ENCODE peak calls at places on chromosomes 1 and 21, in six cellular contexts. B is stomach, E is astrocyte of the spinal cord, S is HFFc6, K is mesothelial cell of epicardium, I is BE2C. R is an unnamed sample.

GRCh38 chr1:174008261-174008660 is 13.9 kb downstream of the RC3H1 start:
- DNase-seq in S (no peak), K (no peak), B (no peak), I (no peak), E (no peak), R (no peak)

GRCh38 chr21:28220670-28221069 is 772.0 kb downstream of the LTN1 start:
- DNase-seq in I (no peak), E (no peak), B (no peak), S (no peak), K (no peak), R (peak)

GRCh38 chr1:3348196-3348865 is 106.1 kb upstream of the ARHGEF16 start:
- DNase-seq in I (no peak), B (no peak), S (no peak), K (no peak), E (no peak), R (no peak)

GRCh38 chr1:61746768-61747167 is 4.5 kb downstream of the PATJ start:
- DNase-seq in E (peak), S (no peak), I (no peak), B (no peak), K (no peak), R (peak)

GRCh38 chr1:95754412-95754811 is 520.4 kb downstream of the RWDD3 start:
- DNase-seq in K (no peak), I (no peak), E (no peak), S (no peak), B (no peak), R (no peak)

GRCh38 chr1:44208216-44208615 is 5.1 kb upstream of the DMAP1 start:
- DNase-seq in E (no peak), K (no peak), B (no peak), S (no peak), I (no peak), R (no peak)

GRCh38 chr1:58883037-58883887 is 99.4 kb upstream of the JUN start:
- DNase-seq in S (peak), B (peak), I (no peak), E (peak), K (no peak), R (peak)

GRCh38 chr1:210821615-210822014 is 312.3 kb downstream of the KCNH1 start:
- DNase-seq in I (no peak), K (no peak), B (no peak), E (no peak), S (no peak), R (no peak)

GRCh38 chr1:98493469-98493868 is 168.1 kb upstream of the SNX7 start:
- DNase-seq in I (no peak), S (no peak), E (no peak), K (no peak), B (no peak), R (no peak)

GRCh38 chr1:204203206-204203767 is 7.0 kb upstream of the KISS1 start:
- DNase-seq in S (no peak), K (no peak), B (no peak), I (no peak), E (no peak), R (no peak)

GRCh38 chr1:28775121-28775942 is 36.6 kb upstream of the OPRD1 start:
- DNase-seq in B (peak), E (peak), I (no peak), S (no peak), K (no peak), R (peak)

GRCh38 chr1:203320546-203321272 is 15.4 kb downstream of the BTG2 start:
- DNase-seq in I (no peak), S (peak), K (no peak), E (no peak), B (peak), R (peak)

GRCh38 chr1:152926091-152926490 is 17.7 kb downstream of the IVL start:
- DNase-seq in B (no peak), I (no peak), K (no peak), S (peak), E (peak), R (peak)

GRCh38 chr1:195899762-195900352 is 708.4 kb downstream of the KCNT2 start:
- DNase-seq in E (peak), I (peak), B (no peak), K (no peak), S (peak), R (peak)

GRCh38 chr21:23811802-23812201 is 1795.5 kb downstream of the MRPL39 start:
- DNase-seq in B (no peak), S (no peak), E (no peak), K (no peak), I (no peak), R (no peak)

GRCh38 chr1:6094801-6095505 is 49.3 kb downstream of the KCNAB2 start:
- DNase-seq in E (no peak), K (no peak), S (no peak), I (no peak), B (no peak), R (no peak)

GRCh38 chr1:4175566-4176405 is 275.7 kb upstream of the C1orf174 start:
- DNase-seq in S (no peak), K (no peak), B (no peak), E (no peak), I (no peak), R (no peak)

GRCh38 chr1:37315236-37315870 is 159.0 kb upstream of the ZC3H12A start:
- DNase-seq in B (no peak), I (no peak), E (no peak), S (no peak), K (no peak), R (no peak)

GRCh38 chr1:174445817-174446216 is 1.9 kb upstream of the GPR52 start:
- DNase-seq in S (no peak), B (no peak), I (no peak), K (no peak), E (no peak), R (no peak)

DNA sequence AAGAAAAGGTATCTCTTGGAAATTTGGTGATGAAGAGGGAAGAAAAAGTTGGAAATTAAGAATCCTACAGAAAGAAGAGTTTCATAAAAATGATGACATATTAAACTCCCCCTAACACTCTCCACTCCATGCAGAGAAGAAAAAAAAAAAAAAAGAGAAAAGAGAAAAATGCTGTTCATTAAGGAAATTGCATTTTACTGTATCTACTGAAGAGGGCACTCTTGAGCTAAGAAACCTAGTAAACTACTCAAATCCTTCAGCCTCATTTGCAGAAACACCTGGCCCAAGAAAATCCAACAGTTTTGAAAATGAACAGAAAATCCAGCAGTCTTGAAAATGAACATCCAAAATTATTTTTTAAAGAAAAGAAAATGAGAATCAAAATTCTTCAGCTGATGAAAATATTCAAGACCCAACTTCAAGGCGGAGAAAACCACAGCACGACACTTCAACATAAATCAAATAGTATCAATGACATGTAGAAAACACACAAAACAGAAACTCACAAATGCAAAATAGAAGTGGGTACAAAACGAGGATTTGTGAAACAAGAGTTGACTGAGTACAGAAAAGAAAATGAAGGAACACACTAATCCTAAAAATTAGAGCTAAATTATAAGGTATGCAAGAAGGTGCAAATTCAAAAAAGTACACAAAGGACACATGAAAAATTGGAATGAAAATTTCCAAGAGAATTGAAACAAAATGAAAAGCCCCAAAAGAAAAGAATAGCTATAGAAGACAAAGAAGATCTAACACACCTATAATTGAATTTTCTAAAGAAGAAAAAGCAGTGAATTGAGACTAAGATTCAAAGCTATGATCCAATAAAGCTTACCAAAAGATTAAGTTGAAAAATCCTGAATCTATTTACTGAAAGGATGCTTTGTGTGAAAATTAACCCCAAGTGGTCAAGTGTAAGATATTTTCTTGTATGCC is 73.2 kb upstream of the DNAJC6 start:
- DNase-seq in B (no peak), S (peak), E (peak), K (no peak), I (no peak), R (peak)
- TF ChIP-seq CTCF in B (no peak), S (peak), E (peak), K (no peak), I (peak), R (peak)

GRCh38 chr1:243984788-243985187 is 66.3 kb upstream of the ZBTB18 start:
- DNase-seq in I (no peak), K (no peak), S (no peak), E (no peak), B (no peak), R (no peak)

GRCh38 chr1:243980071-243980470 is 71.0 kb upstream of the ZBTB18 start:
- DNase-seq in K (no peak), S (no peak), E (no peak), I (no peak), B (no peak), R (no peak)

GRCh38 chr1:243980471-243980870 is 70.6 kb upstream of the ZBTB18 start:
- DNase-seq in S (no peak), K (no peak), B (no peak), E (no peak), I (no peak), R (no peak)

GRCh38 chr1:243979396-243979795 is 71.7 kb upstream of the ZBTB18 start:
- DNase-seq in B (no peak), K (no peak), S (no peak), E (no peak), I (no peak), R (no peak)

GRCh38 chr1:243982451-243983018 is 68.5 kb upstream of the ZBTB18 start:
- DNase-seq in B (no peak), S (no peak), I (no peak), K (no peak), E (no peak), R (no peak)
- TF ChIP-seq CTCF in B (no peak), S (peak), I (peak), K (no peak), E (peak), R (no peak)

DNA sequence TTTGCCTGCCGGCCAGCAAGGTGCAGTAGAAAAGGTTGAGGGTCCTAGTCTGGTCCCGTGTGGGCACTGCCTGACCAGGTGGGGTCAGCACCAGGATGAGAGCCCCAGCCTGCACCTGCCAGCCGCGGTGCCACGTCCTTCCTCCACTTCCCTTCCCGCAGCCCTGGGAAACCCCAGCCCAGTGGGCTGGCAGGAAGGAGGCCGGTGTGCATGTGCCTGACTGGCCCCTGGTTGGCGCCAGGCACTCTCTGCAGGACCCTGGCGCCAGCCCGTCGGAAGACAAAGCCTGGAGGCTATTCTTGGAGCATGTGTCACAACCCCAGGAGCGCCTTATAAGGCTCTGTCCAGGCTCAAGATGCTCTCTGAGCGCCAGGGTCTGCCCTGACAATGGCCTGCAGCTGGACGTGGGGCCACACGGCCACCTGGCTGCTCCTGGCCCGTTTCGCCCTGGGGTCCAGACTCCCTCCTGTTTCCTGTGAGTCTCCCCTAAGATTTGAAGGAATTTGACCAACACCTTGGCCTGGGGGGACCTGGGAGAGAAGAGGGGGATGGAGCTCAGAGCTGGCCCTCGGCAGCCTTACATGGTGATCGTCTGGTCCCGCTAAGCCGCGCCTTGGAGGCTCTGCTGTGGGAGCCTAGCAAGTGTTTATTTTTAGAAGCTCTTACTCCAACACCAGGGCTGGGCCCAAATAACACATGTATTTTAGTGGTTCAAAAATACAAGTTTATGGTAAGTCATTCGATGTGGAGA is 31.9 kb upstream of the POFUT2 start:
- DNase-seq in S (peak), E (peak), I (no peak), B (no peak), K (no peak), R (no peak)
- TF ChIP-seq CTCF in S (peak), E (no peak), I (no peak), B (no peak), K (no peak), R (no peak)

GRCh38 chr1:145858937-145859490 is at the start of gene PIAS3:
- DNase-seq in B (peak), E (peak), K (peak), I (peak), S (peak), R (peak)

GRCh38 chr1:145857170-145857569 is 1.7 kb downstream of the PIAS3 start:
- DNase-seq in I (no peak), E (no peak), S (no peak), B (no peak), K (no peak), R (no peak)

GRCh38 chr1:145858238-145858936 is 494 bp downstream of the PIAS3 start:
- DNase-seq in K (peak), S (no peak), B (peak), I (peak), E (peak), R (peak)

GRCh38 chr1:145859491-145860159 is 744 bp upstream of the PIAS3 start:
- DNase-seq in I (peak), E (peak), S (peak), K (peak), B (peak), R (peak)

GRCh38 chr1:145855426-145855948 is 3.4 kb downstream of the PIAS3 start:
- DNase-seq in I (no peak), E (no peak), B (no peak), S (no peak), K (no peak), R (no peak)
- TF ChIP-seq CTCF in I (no peak), E (no peak), B (no peak), S (no peak), K (no peak), R (peak)

GRCh38 chr1:213075725-213076124 is 24.7 kb downstream of the RPS6KC1 start:
- DNase-seq in E (no peak), S (no peak), B (no peak), K (no peak), I (no peak), R (no peak)
- TF ChIP-seq CTCF in E (no peak), S (no peak), B (no peak), K (no peak), I (no peak), R (no peak)

GRCh38 chr1:16064536-16065196 is 8.8 kb downstream of the FAM131C start:
- DNase-seq in E (peak), K (no peak), B (no peak), S (no peak), I (no peak), R (peak)
- TF ChIP-seq CTCF in E (peak), K (no peak), B (no peak), S (peak), I (no peak), R (no peak)

GRCh38 chr1:180268556-180269044 is 38.5 kb downstream of the LHX4 start:
- DNase-seq in E (no peak), K (peak), I (no peak), S (no peak), B (no peak), R (no peak)

GRCh38 chr1:180271640-180272255 is 41.7 kb downstream of the LHX4 start:
- DNase-seq in S (no peak), B (no peak), E (no peak), I (no peak), K (no peak), R (no peak)

GRCh38 chr1:180270767-180271639 is 40.9 kb downstream of the LHX4 start:
- DNase-seq in K (no peak), S (peak), I (no peak), B (no peak), E (peak), R (peak)

GRCh38 chr1:180267761-180268555 is 37.9 kb downstream of the LHX4 start:
- DNase-seq in E (no peak), S (no peak), B (no peak), I (no peak), K (peak), R (no peak)

DNA sequence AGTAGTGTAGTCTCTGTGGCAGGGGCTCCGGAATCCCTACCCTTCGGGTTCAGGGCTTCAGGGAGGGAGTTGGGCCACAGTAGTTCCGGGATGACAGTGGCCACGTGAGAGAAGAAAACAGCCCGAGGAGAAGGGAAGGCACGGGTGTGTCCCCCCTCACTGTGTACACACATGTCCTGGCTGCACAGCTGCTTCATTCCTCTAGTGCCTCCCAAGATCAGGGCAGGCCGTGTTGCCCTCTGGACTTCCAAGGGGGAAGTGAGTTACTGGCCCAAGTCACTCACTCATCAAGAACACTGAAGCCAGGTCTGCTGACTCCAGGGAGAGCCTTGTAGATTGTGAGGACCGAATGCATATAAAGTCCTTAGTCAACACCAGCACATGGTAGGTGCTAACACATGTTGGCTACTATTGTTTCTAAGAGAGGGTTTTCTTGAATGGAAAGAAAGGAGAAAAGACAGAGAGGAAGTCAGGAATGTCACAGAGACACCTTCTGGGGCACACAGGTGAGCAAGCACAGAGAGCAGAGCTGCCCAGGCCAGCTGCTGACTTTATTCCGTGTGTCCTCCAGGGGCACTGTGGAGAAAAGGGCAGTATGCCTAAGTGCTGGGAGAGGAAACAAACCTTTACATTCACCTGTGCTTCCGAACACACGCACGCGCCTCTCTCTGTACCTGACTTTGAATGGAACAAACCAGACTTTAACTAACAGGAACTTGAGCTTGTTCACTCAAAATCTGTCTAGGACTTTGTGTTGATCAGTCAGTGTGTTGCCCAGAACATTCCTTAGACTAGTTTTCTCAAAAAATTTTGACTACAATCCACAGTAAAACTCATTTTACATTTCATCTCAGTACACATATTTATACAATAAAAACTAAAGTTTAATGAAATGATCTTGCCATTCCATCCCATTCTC is 40.0 kb downstream of the LHX4 start:
- DNase-seq in I (peak), S (no peak), K (peak), B (peak), E (no peak), R (no peak)
- TF ChIP-seq CTCF in I (peak), S (peak), K (no peak), B (no peak), E (peak), R (peak)

GRCh38 chr1:178408869-178409268 is 87.9 kb downstream of the CLEC20A start:
- DNase-seq in B (no peak), K (no peak), E (no peak), S (no peak), I (no peak), R (peak)

GRCh38 chr1:178407215-178407614 is 89.5 kb downstream of the CLEC20A start:
- DNase-seq in K (no peak), I (no peak), B (no peak), S (no peak), E (no peak), R (no peak)

GRCh38 chr1:178412400-178412770 is 84.4 kb downstream of the CLEC20A start:
- DNase-seq in S (no peak), K (no peak), E (no peak), I (no peak), B (no peak), R (no peak)

GRCh38 chr1:178411756-178412399 is 84.9 kb downstream of the CLEC20A start:
- DNase-seq in B (no peak), K (no peak), E (no peak), S (no peak), I (no peak), R (no peak)

GRCh38 chr1:178407662-178408061 is 89.1 kb downstream of the CLEC20A start:
- DNase-seq in B (no peak), K (no peak), S (no peak), I (no peak), E (no peak), R (peak)
- TF ChIP-seq CTCF in B (no peak), K (no peak), S (no peak), I (no peak), E (no peak), R (no peak)

DNA sequence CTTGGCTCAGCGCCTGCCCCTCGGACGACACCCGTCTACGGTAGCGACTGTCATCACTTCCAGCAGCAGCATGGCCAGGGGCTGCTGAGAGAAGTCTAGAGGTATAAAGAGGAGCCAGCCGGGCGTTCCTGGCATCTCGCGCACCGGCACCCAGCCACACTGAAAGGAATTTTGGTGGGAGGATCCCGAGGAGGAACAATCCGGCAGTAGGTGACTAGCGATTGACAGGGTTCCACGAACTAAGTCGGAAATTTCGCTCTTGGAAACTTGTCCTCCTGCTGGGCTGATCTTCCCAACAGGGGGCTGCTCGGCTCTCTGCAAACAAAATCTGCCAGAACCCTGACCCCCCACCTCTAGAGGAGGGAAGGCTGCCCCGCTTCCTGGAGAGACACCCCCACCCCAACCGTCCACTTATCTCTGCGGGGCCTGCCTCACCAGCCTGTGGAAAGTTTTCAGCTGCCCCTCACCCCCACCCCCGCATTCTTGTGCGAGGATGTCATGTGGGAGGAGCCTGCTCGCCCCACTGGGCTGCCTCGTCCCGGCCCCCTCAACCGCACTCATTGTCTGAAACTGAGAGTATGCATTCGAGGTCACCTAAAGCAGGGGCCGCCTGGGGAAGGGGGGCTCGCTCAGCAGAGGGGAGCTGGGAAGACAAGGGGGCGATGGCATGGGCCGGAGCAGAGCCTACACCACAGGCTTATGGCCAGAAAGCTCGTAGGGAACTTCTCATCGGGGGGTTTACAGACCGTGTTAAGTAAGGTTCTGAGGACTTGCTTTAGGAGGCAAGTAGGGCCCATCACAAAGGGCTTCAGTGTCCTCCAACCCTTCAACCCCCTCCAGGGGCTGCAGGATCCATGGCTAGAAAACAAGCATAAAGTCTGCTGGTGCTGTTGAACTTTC is 9.6 kb downstream of the EPHA2 start:
- DNase-seq in B (peak), E (peak), K (peak), I (peak), S (peak), R (peak)
- TF ChIP-seq CTCF in B (no peak), E (no peak), K (no peak), I (no peak), S (no peak), R (no peak)

R was measured in cardiac fibroblast.